ENCODE peak calls at places on chromosomes 3 and 15, in four cellular contexts. X is kidney tubule cell, S is H9, E is KBM-7. U is an unnamed sample.

GRCh38 chr3:72100062-72100511 is 315.1 kb upstream of the PROK2 start:
- DNase-seq in X (no peak), S (peak), E (no peak), U (no peak)

GRCh38 chr3:145384307-145384706 is 776.7 kb downstream of the PLOD2 start:
- DNase-seq in X (no peak), S (no peak), E (no peak), U (no peak)

GRCh38 chr3:140736863-140737460 is 59.1 kb downstream of the TRIM42 start:
- DNase-seq in X (peak), S (peak), E (peak), U (peak)

GRCh38 chr3:127694467-127695215 is 21.9 kb downstream of the ABTB1 start:
- DNase-seq in X (peak), S (peak), E (peak), U (peak)

GRCh38 chr3:120393761-120394160 is 44.6 kb upstream of the LRRC58 start:
- DNase-seq in X (no peak), S (no peak), E (no peak), U (no peak)

GRCh38 chr15:47720555-47720954 is 3.2 kb downstream of the SEMA6D start:
- DNase-seq in X (no peak), S (no peak), E (no peak), U (no peak)

GRCh38 chr3:464255-464654 is 267.7 kb downstream of the CHL1 start:
- DNase-seq in X (no peak), S (no peak), E (no peak), U (no peak)

GRCh38 chr3:33578325-33579180 is 138.3 kb upstream of the UBP1 start:
- DNase-seq in X (peak), S (no peak), E (no peak), U (no peak)

GRCh38 chr3:170611746-170612145 is 25.9 kb upstream of the SLC7A14 start:
- DNase-seq in X (no peak), S (no peak), E (no peak), U (no peak)

GRCh38 chr15:49458145-49458544 is 35.1 kb downstream of the FGF7 start:
- DNase-seq in X (no peak), S (no peak), E (no peak), U (no peak)

GRCh38 chr3:135311699-135312098 is 516.6 kb downstream of the EPHB1 start:
- DNase-seq in X (peak), S (no peak), E (no peak), U (no peak)

GRCh38 chr3:13700889-13701288 is 152.0 kb downstream of the FBLN2 start:
- DNase-seq in X (no peak), S (no peak), E (no peak), U (no peak)

GRCh38 chr15:42313463-42313862 is 40.2 kb upstream of the TMEM87A start:
- DNase-seq in X (no peak), S (peak), E (no peak), U (no peak)

GRCh38 chr3:110296885-110297284 is 774.7 kb upstream of the NECTIN3 start:
- DNase-seq in X (peak), S (no peak), E (no peak), U (no peak)